ENCODE peak calls at places on chromosome 20, in nine cellular contexts. One of them, this sample, is unnamed. For H3K4me1, the result is how much of the 10 kb centered on the place peaks cover.

GRCh38 chr20:36064661-36065426 is 89.7 kb upstream of the EPB41L1 start:
- DNase-seq in breast epithelium: peak
- DNase-seq in tibial artery: peak
- DNase-seq in A549: peak
- DNase-seq in psoas muscle: peak
- DNase-seq in hepatocyte: peak
- DNase-seq in CD8-positive, alpha-beta memory T cell: peak
- DNase-seq in small intestine: peak
- DNase-seq in esophagus squamous epithelium: peak
- DNase-seq in this sample: peak

GRCh38 chr20:2698186-2698817 is 5.7 kb downstream of the EBF4 start:
- DNase-seq in breast epithelium: no peak
- DNase-seq in tibial artery: peak
- DNase-seq in A549: no peak
- DNase-seq in psoas muscle: no peak
- DNase-seq in hepatocyte: no peak
- DNase-seq in CD8-positive, alpha-beta memory T cell: no peak
- DNase-seq in small intestine: no peak
- DNase-seq in esophagus squamous epithelium: no peak
- DNase-seq in this sample: no peak

GRCh38 chr20:32583581-32584045 is 1.5 kb downstream of the NOL4L start:
- DNase-seq in breast epithelium: no peak
- DNase-seq in tibial artery: no peak
- DNase-seq in A549: no peak
- DNase-seq in psoas muscle: no peak
- DNase-seq in hepatocyte: peak
- DNase-seq in CD8-positive, alpha-beta memory T cell: no peak
- DNase-seq in small intestine: no peak
- DNase-seq in esophagus squamous epithelium: no peak
- DNase-seq in this sample: peak

GRCh38 chr20:37527638-37528441 is at the start of gene BLCAP:
- DNase-seq in breast epithelium: peak
- DNase-seq in tibial artery: peak
- DNase-seq in A549: peak
- DNase-seq in psoas muscle: peak
- DNase-seq in hepatocyte: peak
- DNase-seq in CD8-positive, alpha-beta memory T cell: peak
- DNase-seq in small intestine: peak
- DNase-seq in esophagus squamous epithelium: peak
- DNase-seq in this sample: peak

GRCh38 chr20:61640171-61640570 is 388.1 kb downstream of the CDH4 start:
- DNase-seq in breast epithelium: no peak
- DNase-seq in tibial artery: no peak
- DNase-seq in A549: no peak
- DNase-seq in psoas muscle: no peak
- DNase-seq in hepatocyte: no peak
- DNase-seq in CD8-positive, alpha-beta memory T cell: no peak
- DNase-seq in small intestine: no peak
- DNase-seq in esophagus squamous epithelium: no peak
- DNase-seq in this sample: no peak

GRCh38 chr20:53942121-53942816 is 128.1 kb downstream of the BCAS1 start:
- DNase-seq in breast epithelium: no peak
- DNase-seq in tibial artery: no peak
- DNase-seq in A549: no peak
- DNase-seq in psoas muscle: no peak
- DNase-seq in hepatocyte: no peak
- DNase-seq in CD8-positive, alpha-beta memory T cell: no peak
- DNase-seq in small intestine: no peak
- DNase-seq in esophagus squamous epithelium: no peak
- DNase-seq in this sample: no peak

GRCh38 chr20:48722002-48722731 is 105.6 kb downstream of the PREX1 start:
- DNase-seq in breast epithelium: no peak
- DNase-seq in tibial artery: peak
- DNase-seq in A549: no peak
- DNase-seq in psoas muscle: no peak
- DNase-seq in hepatocyte: no peak
- DNase-seq in CD8-positive, alpha-beta memory T cell: no peak
- DNase-seq in small intestine: no peak
- DNase-seq in esophagus squamous epithelium: no peak
- DNase-seq in this sample: no peak

GRCh38 chr20:32751309-32752020 is 8.2 kb upstream of the COMMD7 start:
- DNase-seq in breast epithelium: no peak
- DNase-seq in tibial artery: no peak
- DNase-seq in A549: no peak
- DNase-seq in psoas muscle: no peak
- DNase-seq in hepatocyte: no peak
- DNase-seq in CD8-positive, alpha-beta memory T cell: no peak
- DNase-seq in small intestine: no peak
- DNase-seq in esophagus squamous epithelium: no peak
- DNase-seq in this sample: no peak

GRCh38 chr20:57400821-57401564 is 9.8 kb downstream of the RBM38 start:
- DNase-seq in breast epithelium: no peak
- DNase-seq in tibial artery: no peak
- DNase-seq in A549: no peak
- DNase-seq in psoas muscle: peak
- DNase-seq in hepatocyte: no peak
- DNase-seq in CD8-positive, alpha-beta memory T cell: peak
- DNase-seq in small intestine: no peak
- DNase-seq in esophagus squamous epithelium: no peak
- DNase-seq in this sample: no peak

GRCh38 chr20:35551485-35551884 is 9.6 kb downstream of the ERGIC3 start:
- DNase-seq in breast epithelium: no peak
- DNase-seq in tibial artery: no peak
- DNase-seq in A549: no peak
- DNase-seq in psoas muscle: no peak
- DNase-seq in hepatocyte: no peak
- DNase-seq in CD8-positive, alpha-beta memory T cell: no peak
- DNase-seq in small intestine: no peak
- DNase-seq in esophagus squamous epithelium: no peak
- DNase-seq in this sample: peak

GRCh38 chr20:45090481-45090880 is 10.4 kb downstream of the KCNS1 start:
- DNase-seq in breast epithelium: no peak
- DNase-seq in tibial artery: no peak
- DNase-seq in A549: no peak
- DNase-seq in psoas muscle: no peak
- DNase-seq in hepatocyte: no peak
- DNase-seq in CD8-positive, alpha-beta memory T cell: no peak
- DNase-seq in small intestine: no peak
- DNase-seq in esophagus squamous epithelium: no peak
- DNase-seq in this sample: no peak

GRCh38 chr20:57393321-57394086 is 2.3 kb downstream of the RBM38 start:
- DNase-seq in breast epithelium: no peak
- DNase-seq in tibial artery: no peak
- DNase-seq in A549: no peak
- DNase-seq in psoas muscle: peak
- DNase-seq in hepatocyte: no peak
- DNase-seq in CD8-positive, alpha-beta memory T cell: peak
- DNase-seq in small intestine: no peak
- DNase-seq in esophagus squamous epithelium: no peak
- DNase-seq in this sample: no peak

GRCh38 chr20:47317127-47317895 is 39.2 kb downstream of the ZMYND8 start:
- DNase-seq in breast epithelium: peak
- DNase-seq in tibial artery: peak
- DNase-seq in A549: peak
- DNase-seq in psoas muscle: peak
- DNase-seq in hepatocyte: peak
- DNase-seq in CD8-positive, alpha-beta memory T cell: peak
- DNase-seq in small intestine: peak
- DNase-seq in esophagus squamous epithelium: peak
- DNase-seq in this sample: peak

GRCh38 chr20:47318027-47318595 is 38.4 kb downstream of the ZMYND8 start:
- DNase-seq in breast epithelium: no peak
- DNase-seq in tibial artery: no peak
- DNase-seq in A549: no peak
- DNase-seq in psoas muscle: no peak
- DNase-seq in hepatocyte: no peak
- DNase-seq in CD8-positive, alpha-beta memory T cell: no peak
- DNase-seq in small intestine: peak
- DNase-seq in esophagus squamous epithelium: no peak
- DNase-seq in this sample: peak

GRCh38 chr20:47318596-47319516 is 37.6 kb downstream of the ZMYND8 start:
- DNase-seq in breast epithelium: peak
- DNase-seq in tibial artery: peak
- DNase-seq in A549: peak
- DNase-seq in psoas muscle: peak
- DNase-seq in hepatocyte: peak
- DNase-seq in CD8-positive, alpha-beta memory T cell: peak
- DNase-seq in small intestine: peak
- DNase-seq in esophagus squamous epithelium: no peak
- DNase-seq in this sample: peak

GRCh38 chr20:47320990-47321805 is 35.3 kb downstream of the ZMYND8 start:
- DNase-seq in breast epithelium: no peak
- DNase-seq in tibial artery: no peak
- DNase-seq in A549: peak
- DNase-seq in psoas muscle: peak
- DNase-seq in hepatocyte: peak
- DNase-seq in CD8-positive, alpha-beta memory T cell: no peak
- DNase-seq in small intestine: peak
- DNase-seq in esophagus squamous epithelium: no peak
- DNase-seq in this sample: no peak

DNA sequence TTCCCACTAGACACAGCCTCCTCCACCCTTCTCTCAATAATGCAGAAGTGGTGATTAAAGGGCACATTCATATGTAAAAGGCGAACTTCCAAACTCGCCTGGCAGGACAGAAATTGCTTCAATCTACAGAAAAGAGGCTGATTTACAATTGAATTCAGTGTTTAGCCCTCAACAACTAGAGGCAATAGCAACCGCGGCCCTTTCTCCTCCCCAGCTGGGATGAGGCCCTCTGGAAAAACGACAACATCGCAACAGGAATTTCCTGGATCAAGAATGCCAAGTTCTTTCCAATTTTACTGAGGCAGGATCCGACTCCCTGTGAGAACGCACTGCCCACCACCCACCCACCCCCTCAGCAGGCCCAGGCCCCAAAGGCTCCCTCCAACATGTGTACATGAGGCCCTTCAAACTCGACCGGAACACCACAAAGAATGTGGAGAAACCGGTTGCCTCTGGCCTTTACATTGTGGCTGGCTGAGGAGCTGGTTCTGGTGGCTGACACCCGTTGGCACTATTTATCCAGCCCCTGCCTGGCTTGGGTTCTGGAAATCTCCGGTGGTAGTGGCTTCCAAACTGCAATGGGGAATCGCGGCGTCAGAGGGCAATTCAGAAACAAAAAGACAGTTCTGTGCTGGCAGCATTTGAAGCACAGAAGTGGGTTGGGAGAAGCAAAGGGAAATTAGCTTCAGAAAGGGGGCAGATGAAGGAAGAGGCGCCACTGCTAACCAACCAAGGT is 36.8 kb downstream of the ZMYND8 start:
- DNase-seq in breast epithelium: peak
- DNase-seq in tibial artery: no peak
- DNase-seq in A549: no peak
- DNase-seq in psoas muscle: peak
- DNase-seq in hepatocyte: peak
- DNase-seq in CD8-positive, alpha-beta memory T cell: no peak
- DNase-seq in small intestine: peak
- DNase-seq in esophagus squamous epithelium: no peak
- DNase-seq in this sample: peak
- H3K4me1 ChIP-seq in breast epithelium: under half
- H3K4me1 ChIP-seq in tibial artery: half or more
- H3K4me1 ChIP-seq in A549: half or more
- H3K4me1 ChIP-seq in psoas muscle: half or more
- H3K4me1 ChIP-seq in hepatocyte: half or more
- H3K4me1 ChIP-seq in CD8-positive, alpha-beta memory T cell: half or more
- H3K4me1 ChIP-seq in small intestine: under half
- H3K4me1 ChIP-seq in esophagus squamous epithelium: half or more
- H3K4me1 ChIP-seq in this sample: half or more

DNA sequence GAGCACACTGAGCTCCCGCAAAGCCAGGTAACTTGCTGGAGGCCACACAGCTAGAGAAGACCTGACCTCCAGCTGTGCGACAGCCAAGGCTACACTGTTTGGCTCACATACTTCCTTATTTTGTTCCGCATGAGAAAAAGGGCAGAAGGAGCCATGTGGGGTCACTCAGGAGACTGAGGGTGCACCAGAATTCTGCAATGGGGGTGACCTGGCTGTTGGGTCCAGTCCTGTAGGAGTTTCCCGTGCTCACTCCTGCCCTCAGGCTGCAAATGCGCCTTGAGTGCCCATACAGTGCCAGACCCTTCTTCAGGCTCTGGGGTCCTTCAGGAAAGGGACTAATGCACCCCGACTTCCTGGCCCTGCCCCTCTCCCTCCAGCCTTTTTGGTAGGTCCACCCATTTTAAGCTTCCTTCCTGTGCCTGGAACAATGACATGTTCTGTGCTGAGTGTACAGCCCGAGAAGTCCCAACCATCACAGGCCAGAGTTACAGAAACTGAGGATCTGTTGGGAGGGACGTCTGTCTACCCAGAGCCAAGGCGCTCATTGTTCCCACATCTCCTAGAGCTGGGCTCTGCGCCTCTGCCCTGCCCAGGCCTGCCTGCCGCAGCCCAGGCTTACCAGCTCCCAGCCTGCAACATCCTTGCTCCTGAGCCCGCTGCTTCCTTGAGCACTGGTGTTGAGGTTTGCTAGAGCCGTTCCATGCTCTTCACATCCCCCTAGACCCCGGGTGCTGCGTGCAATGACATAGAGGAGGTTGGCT is 33.5 kb upstream of the CD93 start:
- DNase-seq in breast epithelium: no peak
- DNase-seq in tibial artery: no peak
- DNase-seq in A549: no peak
- DNase-seq in psoas muscle: no peak
- DNase-seq in hepatocyte: no peak
- DNase-seq in CD8-positive, alpha-beta memory T cell: no peak
- DNase-seq in small intestine: no peak
- DNase-seq in esophagus squamous epithelium: no peak
- DNase-seq in this sample: no peak
- H3K4me1 ChIP-seq in breast epithelium: under half
- H3K4me1 ChIP-seq in tibial artery: under half
- H3K4me1 ChIP-seq in A549: under half
- H3K4me1 ChIP-seq in psoas muscle: under half
- H3K4me1 ChIP-seq in hepatocyte: under half
- H3K4me1 ChIP-seq in CD8-positive, alpha-beta memory T cell: under half
- H3K4me1 ChIP-seq in small intestine: under half
- H3K4me1 ChIP-seq in esophagus squamous epithelium: half or more
- H3K4me1 ChIP-seq in this sample: under half

GRCh38 chr20:13648872-13649271 is 10.1 kb upstream of the TASP1 start:
- DNase-seq in breast epithelium: no peak
- DNase-seq in tibial artery: no peak
- DNase-seq in A549: no peak
- DNase-seq in psoas muscle: no peak
- DNase-seq in hepatocyte: no peak
- DNase-seq in CD8-positive, alpha-beta memory T cell: no peak
- DNase-seq in small intestine: no peak
- DNase-seq in esophagus squamous epithelium: no peak
- DNase-seq in this sample: no peak
- H3K4me1 ChIP-seq in breast epithelium: under half
- H3K4me1 ChIP-seq in tibial artery: under half
- H3K4me1 ChIP-seq in A549: under half
- H3K4me1 ChIP-seq in psoas muscle: under half
- H3K4me1 ChIP-seq in hepatocyte: under half
- H3K4me1 ChIP-seq in CD8-positive, alpha-beta memory T cell: under half
- H3K4me1 ChIP-seq in small intestine: under half
- H3K4me1 ChIP-seq in esophagus squamous epithelium: under half
- H3K4me1 ChIP-seq in this sample: under half

DNA sequence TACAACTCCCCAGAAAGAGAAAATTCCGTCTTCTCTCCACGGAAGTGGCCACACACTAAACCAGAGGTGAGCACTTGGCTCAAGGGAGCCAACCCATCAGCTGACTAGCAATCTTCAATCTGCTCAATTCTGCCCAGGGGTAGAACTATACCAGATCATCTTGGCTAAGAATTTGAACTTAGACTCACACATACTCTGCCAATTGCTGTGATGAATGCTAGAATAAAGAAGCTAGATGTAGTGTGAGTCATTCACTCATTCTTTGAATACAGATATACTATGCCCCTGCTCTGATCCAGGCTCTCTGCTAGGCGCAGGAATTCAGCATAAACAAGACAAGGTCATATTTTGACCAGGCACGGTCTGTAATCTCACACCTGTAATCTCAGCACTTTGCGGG is 147.9 kb upstream of the SHLD1 start:
- DNase-seq in breast epithelium: no peak
- DNase-seq in tibial artery: no peak
- DNase-seq in A549: no peak
- DNase-seq in psoas muscle: no peak
- DNase-seq in hepatocyte: no peak
- DNase-seq in CD8-positive, alpha-beta memory T cell: no peak
- DNase-seq in small intestine: no peak
- DNase-seq in esophagus squamous epithelium: no peak
- DNase-seq in this sample: no peak
- H3K4me1 ChIP-seq in breast epithelium: under half
- H3K4me1 ChIP-seq in tibial artery: under half
- H3K4me1 ChIP-seq in A549: under half
- H3K4me1 ChIP-seq in psoas muscle: under half
- H3K4me1 ChIP-seq in hepatocyte: under half
- H3K4me1 ChIP-seq in CD8-positive, alpha-beta memory T cell: half or more
- H3K4me1 ChIP-seq in small intestine: under half
- H3K4me1 ChIP-seq in esophagus squamous epithelium: under half
- H3K4me1 ChIP-seq in this sample: under half